ENCODE peak calls at places on chromosome 10, in nine cellular contexts. X, G, B, R, O, I, T, M and W are unnamed samples.

GRCh38 chr10:17075510-17075909 is 54.1 kb downstream of the CUBN start:
- DNase-seq in X (no peak), G (peak; percentile 83), B (peak; percentile 91), R (no peak), O (no peak), I (peak; percentile 87), T (no peak), M (no peak), W (no peak)

GRCh38 chr10:127243490-127244272 is 47.3 kb upstream of the INSYN2A start:
- DNase-seq in X (peak; percentile 43), G (no peak), B (peak; percentile 17), R (no peak), O (peak; percentile 76), I (no peak), T (peak; percentile 36), M (no peak), W (no peak)

GRCh38 chr10:34046651-34047050 is 712.2 kb upstream of the NRP1 start:
- DNase-seq in X (no peak), G (no peak), B (no peak), R (no peak), O (no peak), I (no peak), T (no peak), M (no peak), W (no peak)

GRCh38 chr10:94104316-94105060 is 110.8 kb downstream of the PLCE1 start:
- DNase-seq in X (no peak), G (no peak), B (no peak), R (no peak), O (no peak), I (no peak), T (no peak), M (no peak), W (no peak)

GRCh38 chr10:24469993-24470392 is 253.7 kb downstream of the ARHGAP21 start:
- DNase-seq in X (no peak), G (no peak), B (peak; percentile 58), R (no peak), O (no peak), I (no peak), T (no peak), M (no peak), W (no peak)

GRCh38 chr10:1141701-1142100 is 85.5 kb downstream of the WDR37 start:
- DNase-seq in X (no peak), G (no peak), B (no peak), R (no peak), O (no peak), I (no peak), T (no peak), M (no peak), W (no peak)

GRCh38 chr10:76643465-76643864 is 994.1 kb downstream of the KCNMA1 start:
- DNase-seq in X (no peak), G (no peak), B (no peak), R (no peak), O (no peak), I (no peak), T (no peak), M (no peak), W (peak; percentile 30)

GRCh38 chr10:48224979-48225560 is 49.4 kb downstream of the FRMPD2 start:
- DNase-seq in X (no peak), G (no peak), B (peak; percentile 39), R (no peak), O (no peak), I (no peak), T (no peak), M (no peak), W (no peak)

GRCh38 chr10:92750788-92751533 is 61.2 kb downstream of the HHEX start:
- DNase-seq in X (no peak), G (peak; percentile 29), B (no peak), R (no peak), O (peak; percentile 35), I (no peak), T (no peak), M (no peak), W (no peak)

GRCh38 chr10:70807566-70807965 is 8.2 kb upstream of the SGPL1 start:
- DNase-seq in X (no peak), G (no peak), B (no peak), R (no peak), O (no peak), I (no peak), T (no peak), M (no peak), W (no peak)

GRCh38 chr10:6145414-6145978 is 56.7 kb downstream of the RBM17 start:
- DNase-seq in X (no peak), G (no peak), B (no peak), R (no peak), O (no peak), I (no peak), T (no peak), M (no peak), W (no peak)

GRCh38 chr10:61179734-61180133 is 235.7 kb upstream of the RHOBTB1 start:
- DNase-seq in X (no peak), G (no peak), B (no peak), R (no peak), O (no peak), I (no peak), T (no peak), M (no peak), W (no peak)

GRCh38 chr10:51397695-51398094 is 301.7 kb downstream of the CSTF2T start:
- DNase-seq in X (no peak), G (peak; percentile 65), B (no peak), R (no peak), O (no peak), I (peak; percentile 18), T (no peak), M (no peak), W (peak; percentile 54)